ENCODE peak calls at places on chromosomes 1 and 21, in ten cellular contexts. One of them, this sample, is unnamed. For H3K36me3, the result is how much of the 10 kb centered on the place peaks cover.

GRCh38 chr1:162992945-162993344 is 76.2 kb upstream of the RGS4 start:
- DNase-seq in sigmoid colon: no peak
- DNase-seq in SJSA1: no peak
- DNase-seq in spleen: no peak
- DNase-seq in pancreas: no peak
- DNase-seq in cardiac muscle cell: no peak
- DNase-seq in HCT116: no peak
- DNase-seq in brain microvascular endothelial cell: no peak
- DNase-seq in IMR-90: no peak
- DNase-seq in Panc1: no peak
- DNase-seq in this sample: no peak

GRCh38 chr1:9990944-9991343 is 6.1 kb upstream of the RBP7 start:
- DNase-seq in sigmoid colon: no peak
- DNase-seq in SJSA1: no peak
- DNase-seq in spleen: no peak
- DNase-seq in pancreas: no peak
- DNase-seq in cardiac muscle cell: peak
- DNase-seq in HCT116: no peak
- DNase-seq in brain microvascular endothelial cell: no peak
- DNase-seq in IMR-90: no peak
- DNase-seq in Panc1: no peak
- DNase-seq in this sample: no peak

GRCh38 chr1:210582186-210582981 is 253.7 kb downstream of the HHAT start:
- DNase-seq in sigmoid colon: no peak
- DNase-seq in SJSA1: no peak
- DNase-seq in spleen: no peak
- DNase-seq in pancreas: no peak
- DNase-seq in cardiac muscle cell: no peak
- DNase-seq in HCT116: no peak
- DNase-seq in brain microvascular endothelial cell: no peak
- DNase-seq in IMR-90: no peak
- DNase-seq in Panc1: no peak
- DNase-seq in this sample: no peak

GRCh38 chr1:168317309-168317708 is 36.6 kb downstream of the TBX19 start:
- DNase-seq in sigmoid colon: no peak
- DNase-seq in SJSA1: no peak
- DNase-seq in spleen: no peak
- DNase-seq in pancreas: no peak
- DNase-seq in cardiac muscle cell: no peak
- DNase-seq in HCT116: no peak
- DNase-seq in brain microvascular endothelial cell: no peak
- DNase-seq in IMR-90: no peak
- DNase-seq in Panc1: no peak
- DNase-seq in this sample: no peak

GRCh38 chr1:5812295-5812694 is 179.9 kb downstream of the NPHP4 start:
- DNase-seq in sigmoid colon: no peak
- DNase-seq in SJSA1: no peak
- DNase-seq in spleen: no peak
- DNase-seq in pancreas: no peak
- DNase-seq in cardiac muscle cell: no peak
- DNase-seq in HCT116: no peak
- DNase-seq in brain microvascular endothelial cell: no peak
- DNase-seq in IMR-90: no peak
- DNase-seq in Panc1: no peak
- DNase-seq in this sample: no peak

GRCh38 chr1:8460132-8460544 is 142.2 kb downstream of the SLC45A1 start:
- DNase-seq in sigmoid colon: no peak
- DNase-seq in SJSA1: peak
- DNase-seq in spleen: no peak
- DNase-seq in pancreas: no peak
- DNase-seq in cardiac muscle cell: no peak
- DNase-seq in HCT116: no peak
- DNase-seq in brain microvascular endothelial cell: no peak
- DNase-seq in IMR-90: no peak
- DNase-seq in Panc1: no peak
- DNase-seq in this sample: no peak

GRCh38 chr21:36229181-36229580 is 72.6 kb downstream of the DOP1B start:
- DNase-seq in sigmoid colon: no peak
- DNase-seq in SJSA1: no peak
- DNase-seq in spleen: peak
- DNase-seq in pancreas: no peak
- DNase-seq in cardiac muscle cell: no peak
- DNase-seq in HCT116: no peak
- DNase-seq in brain microvascular endothelial cell: no peak
- DNase-seq in IMR-90: no peak
- DNase-seq in Panc1: no peak
- DNase-seq in this sample: no peak

GRCh38 chr1:115559987-115560386 is 81.8 kb upstream of the VANGL1 start:
- DNase-seq in sigmoid colon: no peak
- DNase-seq in SJSA1: no peak
- DNase-seq in spleen: no peak
- DNase-seq in pancreas: no peak
- DNase-seq in cardiac muscle cell: no peak
- DNase-seq in HCT116: no peak
- DNase-seq in brain microvascular endothelial cell: no peak
- DNase-seq in IMR-90: no peak
- DNase-seq in Panc1: no peak
- DNase-seq in this sample: no peak

GRCh38 chr21:42291003-42291750 is 24.0 kb downstream of the TFF3 start:
- DNase-seq in sigmoid colon: no peak
- DNase-seq in SJSA1: no peak
- DNase-seq in spleen: no peak
- DNase-seq in pancreas: no peak
- DNase-seq in cardiac muscle cell: no peak
- DNase-seq in HCT116: no peak
- DNase-seq in brain microvascular endothelial cell: no peak
- DNase-seq in IMR-90: no peak
- DNase-seq in Panc1: no peak
- DNase-seq in this sample: no peak

GRCh38 chr21:42291751-42292562 is 23.3 kb downstream of the TFF3 start:
- DNase-seq in sigmoid colon: no peak
- DNase-seq in SJSA1: no peak
- DNase-seq in spleen: no peak
- DNase-seq in pancreas: no peak
- DNase-seq in cardiac muscle cell: no peak
- DNase-seq in HCT116: no peak
- DNase-seq in brain microvascular endothelial cell: no peak
- DNase-seq in IMR-90: no peak
- DNase-seq in Panc1: no peak
- DNase-seq in this sample: no peak

GRCh38 chr21:42295845-42296244 is 19.4 kb downstream of the TFF3 start:
- DNase-seq in sigmoid colon: no peak
- DNase-seq in SJSA1: no peak
- DNase-seq in spleen: no peak
- DNase-seq in pancreas: no peak
- DNase-seq in cardiac muscle cell: no peak
- DNase-seq in HCT116: no peak
- DNase-seq in brain microvascular endothelial cell: no peak
- DNase-seq in IMR-90: no peak
- DNase-seq in Panc1: no peak
- DNase-seq in this sample: no peak

GRCh38 chr21:42294273-42294880 is 20.8 kb downstream of the TFF3 start:
- DNase-seq in sigmoid colon: no peak
- DNase-seq in SJSA1: no peak
- DNase-seq in spleen: no peak
- DNase-seq in pancreas: no peak
- DNase-seq in cardiac muscle cell: no peak
- DNase-seq in HCT116: no peak
- DNase-seq in brain microvascular endothelial cell: no peak
- DNase-seq in IMR-90: no peak
- DNase-seq in Panc1: no peak
- DNase-seq in this sample: no peak

GRCh38 chr21:42293649-42294272 is 21.4 kb downstream of the TFF3 start:
- DNase-seq in sigmoid colon: no peak
- DNase-seq in SJSA1: no peak
- DNase-seq in spleen: no peak
- DNase-seq in pancreas: no peak
- DNase-seq in cardiac muscle cell: no peak
- DNase-seq in HCT116: no peak
- DNase-seq in brain microvascular endothelial cell: no peak
- DNase-seq in IMR-90: no peak
- DNase-seq in Panc1: no peak
- DNase-seq in this sample: no peak
- H3K36me3 ChIP-seq in sigmoid colon: under half
- H3K36me3 ChIP-seq in SJSA1: under half
- H3K36me3 ChIP-seq in spleen: half or more
- H3K36me3 ChIP-seq in pancreas: under half
- H3K36me3 ChIP-seq in cardiac muscle cell: under half
- H3K36me3 ChIP-seq in HCT116: under half
- H3K36me3 ChIP-seq in brain microvascular endothelial cell: under half
- H3K36me3 ChIP-seq in IMR-90: under half
- H3K36me3 ChIP-seq in Panc1: under half
- H3K36me3 ChIP-seq in this sample: under half

GRCh38 chr1:203800001-203800400 is 4.6 kb downstream of the ZBED6 start:
- DNase-seq in sigmoid colon: no peak
- DNase-seq in SJSA1: no peak
- DNase-seq in spleen: no peak
- DNase-seq in pancreas: no peak
- DNase-seq in cardiac muscle cell: no peak
- DNase-seq in HCT116: no peak
- DNase-seq in brain microvascular endothelial cell: no peak
- DNase-seq in IMR-90: no peak
- DNase-seq in Panc1: no peak
- DNase-seq in this sample: no peak

GRCh38 chr1:203796223-203796747 is 862 bp downstream of the ZBED6 start:
- DNase-seq in sigmoid colon: no peak
- DNase-seq in SJSA1: peak
- DNase-seq in spleen: peak
- DNase-seq in pancreas: no peak
- DNase-seq in cardiac muscle cell: peak
- DNase-seq in HCT116: no peak
- DNase-seq in brain microvascular endothelial cell: peak
- DNase-seq in IMR-90: peak
- DNase-seq in Panc1: no peak
- DNase-seq in this sample: peak

GRCh38 chr1:203799157-203799556 is 3.7 kb downstream of the ZBED6 start:
- DNase-seq in sigmoid colon: no peak
- DNase-seq in SJSA1: no peak
- DNase-seq in spleen: no peak
- DNase-seq in pancreas: no peak
- DNase-seq in cardiac muscle cell: no peak
- DNase-seq in HCT116: no peak
- DNase-seq in brain microvascular endothelial cell: no peak
- DNase-seq in IMR-90: no peak
- DNase-seq in Panc1: no peak
- DNase-seq in this sample: no peak

GRCh38 chr1:203797216-203797615 is 1.8 kb downstream of the ZBED6 start:
- DNase-seq in sigmoid colon: no peak
- DNase-seq in SJSA1: no peak
- DNase-seq in spleen: no peak
- DNase-seq in pancreas: no peak
- DNase-seq in cardiac muscle cell: no peak
- DNase-seq in HCT116: no peak
- DNase-seq in brain microvascular endothelial cell: no peak
- DNase-seq in IMR-90: no peak
- DNase-seq in Panc1: no peak
- DNase-seq in this sample: no peak

DNA sequence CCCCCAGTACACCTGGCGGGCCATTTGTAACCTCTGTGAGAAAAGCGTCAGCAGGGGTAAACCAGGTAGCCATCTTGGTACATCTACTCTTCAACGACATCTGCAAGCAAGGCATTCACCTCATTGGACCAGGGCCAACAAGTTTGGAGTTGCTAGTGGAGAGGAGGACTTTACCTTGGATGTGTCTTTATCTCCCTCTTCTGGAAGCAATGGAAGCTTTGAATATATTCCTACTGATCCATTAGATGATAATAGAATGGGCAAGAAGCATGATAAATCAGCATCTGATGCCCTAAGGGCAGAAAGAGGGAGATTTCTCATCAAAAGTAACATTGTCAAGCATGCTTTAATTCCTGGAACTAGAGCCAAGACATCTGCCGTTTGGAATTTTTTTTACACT is 2.5 kb downstream of the ZBED6 start:
- DNase-seq in sigmoid colon: peak
- DNase-seq in SJSA1: no peak
- DNase-seq in spleen: no peak
- DNase-seq in pancreas: peak
- DNase-seq in cardiac muscle cell: no peak
- DNase-seq in HCT116: no peak
- DNase-seq in brain microvascular endothelial cell: no peak
- DNase-seq in IMR-90: no peak
- DNase-seq in Panc1: no peak
- DNase-seq in this sample: peak
- H3K36me3 ChIP-seq in sigmoid colon: under half
- H3K36me3 ChIP-seq in SJSA1: half or more
- H3K36me3 ChIP-seq in spleen: under half
- H3K36me3 ChIP-seq in pancreas: under half
- H3K36me3 ChIP-seq in cardiac muscle cell: under half
- H3K36me3 ChIP-seq in HCT116: under half
- H3K36me3 ChIP-seq in brain microvascular endothelial cell: under half
- H3K36me3 ChIP-seq in IMR-90: under half
- H3K36me3 ChIP-seq in Panc1: under half
- H3K36me3 ChIP-seq in this sample: under half

GRCh38 chr1:220159026-220159425 is 65.1 kb downstream of the IARS2 start:
- DNase-seq in sigmoid colon: no peak
- DNase-seq in SJSA1: no peak
- DNase-seq in spleen: no peak
- DNase-seq in pancreas: no peak
- DNase-seq in cardiac muscle cell: no peak
- DNase-seq in HCT116: no peak
- DNase-seq in brain microvascular endothelial cell: no peak
- DNase-seq in IMR-90: no peak
- DNase-seq in Panc1: no peak
- DNase-seq in this sample: no peak

GRCh38 chr1:220156620-220157146 is 62.8 kb downstream of the IARS2 start:
- DNase-seq in sigmoid colon: no peak
- DNase-seq in SJSA1: no peak
- DNase-seq in spleen: no peak
- DNase-seq in pancreas: no peak
- DNase-seq in cardiac muscle cell: no peak
- DNase-seq in HCT116: no peak
- DNase-seq in brain microvascular endothelial cell: no peak
- DNase-seq in IMR-90: no peak
- DNase-seq in Panc1: no peak
- DNase-seq in this sample: no peak

GRCh38 chr1:220160027-220160426 is 66.1 kb downstream of the IARS2 start:
- DNase-seq in sigmoid colon: no peak
- DNase-seq in SJSA1: no peak
- DNase-seq in spleen: no peak
- DNase-seq in pancreas: no peak
- DNase-seq in cardiac muscle cell: peak
- DNase-seq in HCT116: no peak
- DNase-seq in brain microvascular endothelial cell: no peak
- DNase-seq in IMR-90: no peak
- DNase-seq in Panc1: no peak
- DNase-seq in this sample: no peak

GRCh38 chr1:220153147-220153546 is 59.2 kb downstream of the IARS2 start:
- DNase-seq in sigmoid colon: no peak
- DNase-seq in SJSA1: no peak
- DNase-seq in spleen: no peak
- DNase-seq in pancreas: no peak
- DNase-seq in cardiac muscle cell: no peak
- DNase-seq in HCT116: no peak
- DNase-seq in brain microvascular endothelial cell: no peak
- DNase-seq in IMR-90: no peak
- DNase-seq in Panc1: no peak
- DNase-seq in this sample: no peak

GRCh38 chr1:220157738-220158137 is 63.8 kb downstream of the IARS2 start:
- DNase-seq in sigmoid colon: no peak
- DNase-seq in SJSA1: no peak
- DNase-seq in spleen: no peak
- DNase-seq in pancreas: no peak
- DNase-seq in cardiac muscle cell: no peak
- DNase-seq in HCT116: no peak
- DNase-seq in brain microvascular endothelial cell: no peak
- DNase-seq in IMR-90: no peak
- DNase-seq in Panc1: no peak
- DNase-seq in this sample: no peak
- H3K36me3 ChIP-seq in sigmoid colon: under half
- H3K36me3 ChIP-seq in SJSA1: half or more
- H3K36me3 ChIP-seq in spleen: half or more
- H3K36me3 ChIP-seq in pancreas: under half
- H3K36me3 ChIP-seq in cardiac muscle cell: half or more
- H3K36me3 ChIP-seq in HCT116: under half
- H3K36me3 ChIP-seq in brain microvascular endothelial cell: under half
- H3K36me3 ChIP-seq in IMR-90: under half
- H3K36me3 ChIP-seq in Panc1: under half
- H3K36me3 ChIP-seq in this sample: under half

GRCh38 chr1:39571178-39571483 is 5.5 kb downstream of the PABPC4 start:
- DNase-seq in sigmoid colon: no peak
- DNase-seq in SJSA1: no peak
- DNase-seq in spleen: no peak
- DNase-seq in pancreas: no peak
- DNase-seq in cardiac muscle cell: no peak
- DNase-seq in HCT116: no peak
- DNase-seq in brain microvascular endothelial cell: no peak
- DNase-seq in IMR-90: no peak
- DNase-seq in Panc1: no peak
- DNase-seq in this sample: no peak
- H3K36me3 ChIP-seq in sigmoid colon: under half
- H3K36me3 ChIP-seq in SJSA1: half or more
- H3K36me3 ChIP-seq in spleen: half or more
- H3K36me3 ChIP-seq in pancreas: under half
- H3K36me3 ChIP-seq in cardiac muscle cell: under half
- H3K36me3 ChIP-seq in HCT116: half or more
- H3K36me3 ChIP-seq in brain microvascular endothelial cell: half or more
- H3K36me3 ChIP-seq in IMR-90: half or more
- H3K36me3 ChIP-seq in Panc1: half or more
- H3K36me3 ChIP-seq in this sample: half or more

This sample was measured in transverse colon.